ENCODE peak calls at places on chromosomes 13 and 19, in five cellular contexts. A is psoas muscle, U is breast epithelium, C is occipital lobe, N is activated gamma-delta T cell treated with Interleukin-2 at 50 U/mL for 16 hours. E is an unnamed sample.

GRCh38 chr13:96551540-96551939 is 442.7 kb downstream of the OXGR1 start:
- DNase-seq in A (no peak), U (no peak), C (peak; percentile 2), N (no peak), E (peak; percentile 3)

GRCh38 chr19:32642771-32643170 is 32.2 kb downstream of the ANKRD27 start:
- DNase-seq in A (no peak), U (no peak), C (no peak), N (peak; percentile 74), E (no peak)

GRCh38 chr19:13026478-13026999 is 31.3 kb downstream of the NFIX start:
- DNase-seq in A (no peak), U (no peak), C (no peak), N (no peak), E (peak; percentile 92)

GRCh38 chr13:50596103-50596502 is 247.4 kb downstream of the DLEU7 start:
- DNase-seq in A (no peak), U (no peak), C (no peak), N (no peak), E (no peak)

GRCh38 chr19:51921949-51922348 is 5.3 kb upstream of the ZNF613 start:
- DNase-seq in A (no peak), U (no peak), C (no peak), N (no peak), E (no peak)

GRCh38 chr13:114067381-114067885 is 65.0 kb downstream of the RASA3 start:
- DNase-seq in A (no peak), U (no peak), C (no peak), N (no peak), E (peak; percentile 43)

GRCh38 chr19:6423499-6424189 is 967 bp downstream of the KHSRP start:
- DNase-seq in A (no peak), U (no peak), C (no peak), N (no peak), E (peak; percentile 26)

GRCh38 chr13:42361701-42362100 is 89.7 kb downstream of the AKAP11 start:
- DNase-seq in A (no peak), U (no peak), C (no peak), N (no peak), E (no peak)

GRCh38 chr19:33557720-33558119 is 36.1 kb upstream of the PEPD start:
- DNase-seq in A (no peak), U (peak; percentile 15), C (no peak), N (no peak), E (no peak)

GRCh38 chr19:28239270-28239669 is 973.7 kb downstream of the UQCRFS1 start:
- DNase-seq in A (no peak), U (no peak), C (no peak), N (no peak), E (no peak)

GRCh38 chr13:25085125-25085742 is 10.7 kb upstream of the PABPC3 start:
- DNase-seq in A (no peak), U (no peak), C (peak; percentile 53), N (no peak), E (peak; percentile 34)

GRCh38 chr13:53007872-53008271 is 20.7 kb upstream of the OLFM4 start:
- DNase-seq in A (no peak), U (no peak), C (no peak), N (no peak), E (no peak)

GRCh38 chr13:99217461-99218101 is 16.9 kb downstream of the UBAC2 start:
- DNase-seq in A (no peak), U (no peak), C (no peak), N (peak; percentile 41), E (no peak)

GRCh38 chr19:5154799-5155426 is 185.7 kb downstream of the PTPRS start:
- DNase-seq in A (no peak), U (no peak), C (no peak), N (no peak), E (no peak)

GRCh38 chr13:50846861-50847475 is 3.5 kb upstream of the DLEU7 start:
- DNase-seq in A (no peak), U (no peak), C (no peak), N (no peak), E (no peak)

GRCh38 chr13:91520952-91521351 is 122.5 kb downstream of the GPC5 start:
- DNase-seq in A (no peak), U (no peak), C (no peak), N (no peak), E (no peak)

GRCh38 chr19:9413240-9413954 is 22.0 kb downstream of the ZNF266 start:
- DNase-seq in A (no peak), U (no peak), C (no peak), N (no peak), E (no peak)

GRCh38 chr19:56765107-56765506 is 75.4 kb downstream of the PEG3 start:
- DNase-seq in A (peak; percentile 55), U (peak; percentile 55), C (peak; percentile 76), N (no peak), E (no peak)

GRCh38 chr13:51814825-51815650 is 11.1 kb upstream of the DHRS12 start:
- DNase-seq in A (peak; percentile 68), U (no peak), C (no peak), N (peak; percentile 75), E (peak; percentile 64)

GRCh38 chr13:50732712-50733111 is 110.8 kb downstream of the DLEU7 start:
- DNase-seq in A (no peak), U (no peak), C (no peak), N (no peak), E (peak; percentile 36)

GRCh38 chr13:27790523-27790922 is 1.8 kb upstream of the GSX1 start:
- DNase-seq in A (no peak), U (no peak), C (no peak), N (no peak), E (no peak)

GRCh38 chr13:26977541-26977940 is 194.1 kb downstream of the USP12 start:
- DNase-seq in A (no peak), U (no peak), C (no peak), N (no peak), E (peak; percentile 95)